ENCODE peak calls at places on chromosomes 3 and 15, in four cellular contexts. T, E, C and V are unnamed samples.

GRCh38 chr15:58742424-58743160 is 6.9 kb downstream of the ADAM10 start:
- DNase-seq in T (no peak), E (no peak), C (no peak), V (no peak)

GRCh38 chr15:90893175-90894090 is 9.1 kb downstream of the FES start:
- DNase-seq in T (no peak), E (no peak), C (no peak), V (no peak)

GRCh38 chr3:112688819-112689218 is 47.9 kb upstream of the CCDC80 start:
- DNase-seq in T (no peak), E (no peak), C (no peak), V (no peak)

GRCh38 chr3:126482503-126483255 is 7.0 kb upstream of the ZXDC start:
- DNase-seq in T (no peak), E (no peak), C (no peak), V (no peak)

GRCh38 chr3:15601399-15602145 is at the start of the genes BTD and HACL1:
- DNase-seq in T (peak), E (peak), C (peak), V (peak)

GRCh38 chr3:4279706-4280105 is 23.5 kb upstream of the SETMAR start:
- DNase-seq in T (no peak), E (no peak), C (no peak), V (no peak)

GRCh38 chr15:77858677-77859490 is 218.6 kb downstream of the TBC1D2B start:
- DNase-seq in T (no peak), E (peak), C (no peak), V (no peak)

GRCh38 chr15:68982976-68983550 is 31.4 kb upstream of the NOX5 start:
- DNase-seq in T (no peak), E (no peak), C (no peak), V (no peak)

GRCh38 chr3:180678231-180678630 is 1.1 kb downstream of the CCDC39 start:
- DNase-seq in T (no peak), E (no peak), C (no peak), V (no peak)

DNA sequence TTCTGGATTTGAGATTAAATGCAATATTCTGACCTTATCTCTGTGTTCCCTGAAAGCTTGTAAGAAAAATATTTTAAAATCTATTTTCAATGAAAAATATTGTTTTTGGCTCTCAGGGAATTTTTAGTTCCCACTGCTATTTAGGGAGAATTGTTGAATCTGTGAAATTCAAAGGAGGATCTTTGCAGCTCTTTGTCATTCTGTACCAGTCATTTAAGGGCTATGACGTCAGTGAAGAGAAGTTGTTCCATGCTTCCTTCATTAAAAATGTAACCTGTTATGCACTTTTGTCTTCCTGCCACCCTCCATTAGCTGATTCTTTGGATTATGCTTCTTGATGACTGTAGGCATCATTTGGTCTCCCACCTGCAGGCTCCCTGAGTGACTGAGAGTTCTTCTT is 427.8 kb upstream of the C2CD4B start:
- DNase-seq in T (no peak), E (no peak), C (no peak), V (no peak)
- H3K4me3 ChIP-seq in T (no peak), E (no peak), C (no peak), V (no peak)

DNA sequence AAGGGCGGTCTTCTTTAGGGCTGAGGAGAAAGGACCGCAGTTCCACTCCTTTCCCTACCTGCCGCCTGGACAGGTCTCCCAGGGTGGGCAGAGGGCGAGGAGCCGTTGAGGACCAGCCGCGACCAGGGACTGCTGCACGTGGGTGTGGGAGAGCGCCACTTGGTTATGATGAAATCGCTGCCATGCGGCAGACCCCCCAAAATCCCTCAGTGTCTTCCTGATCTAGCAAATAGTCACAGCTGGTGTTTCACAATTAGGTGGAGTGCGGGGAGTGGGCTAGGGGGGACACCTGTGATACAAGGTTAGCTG is 1.5 kb downstream of the C3orf80 start:
- DNase-seq in T (no peak), E (no peak), C (no peak), V (no peak)
- H3K4me3 ChIP-seq in T (no peak), E (peak), C (no peak), V (peak)

GRCh38 chr3:187101184-187102072 is 37.9 kb downstream of the RPL39L start:
- DNase-seq in T (peak), E (peak), C (peak), V (peak)
- H3K4me3 ChIP-seq in T (no peak), E (peak), C (no peak), V (peak)

GRCh38 chr3:187737401-187738088 is 7.7 kb downstream of the BCL6 start:
- DNase-seq in T (no peak), E (peak), C (peak), V (peak)
- H3K4me3 ChIP-seq in T (peak), E (peak), C (peak), V (peak)

DNA sequence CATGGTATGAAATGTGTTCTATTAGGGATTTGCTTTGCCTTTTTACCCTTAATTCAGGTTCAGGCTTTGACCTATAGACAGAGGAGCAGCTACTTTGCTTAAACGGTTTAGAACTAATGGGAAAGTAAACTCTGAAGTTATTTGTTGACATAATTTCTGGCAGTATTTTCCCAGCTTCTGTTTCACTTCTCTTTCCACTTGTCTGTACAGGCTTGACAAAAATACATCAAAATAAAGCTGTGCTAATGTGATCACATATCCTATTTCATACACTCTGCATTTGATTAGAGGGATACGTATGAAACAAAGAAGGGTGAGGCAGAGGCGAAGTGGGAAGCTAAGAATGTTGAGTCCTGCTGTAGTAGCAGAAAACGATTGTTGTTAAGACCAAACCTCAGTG is 389.2 kb upstream of the RARB start:
- DNase-seq in T (no peak), E (no peak), C (no peak), V (no peak)
- H3K4me3 ChIP-seq in T (no peak), E (no peak), C (no peak), V (no peak)

GRCh38 chr3:150447084-150447483 is 39.0 kb downstream of the TSC22D2 start:
- DNase-seq in T (no peak), E (no peak), C (no peak), V (no peak)

GRCh38 chr3:150447631-150448465 is 39.8 kb downstream of the TSC22D2 start:
- DNase-seq in T (no peak), E (no peak), C (peak), V (no peak)

GRCh38 chr3:150449169-150449721 is 41.1 kb downstream of the TSC22D2 start:
- DNase-seq in T (no peak), E (no peak), C (no peak), V (no peak)

GRCh38 chr3:150443331-150443741 is 35.2 kb downstream of the TSC22D2 start:
- DNase-seq in T (no peak), E (no peak), C (no peak), V (no peak)

GRCh38 chr3:150446470-150446977 is 38.4 kb downstream of the TSC22D2 start:
- DNase-seq in T (no peak), E (no peak), C (no peak), V (no peak)
- H3K4me3 ChIP-seq in T (no peak), E (no peak), C (no peak), V (no peak)

GRCh38 chr3:167843886-167844285 is 108.4 kb downstream of the SERPINI1 start:
- DNase-seq in T (no peak), E (no peak), C (no peak), V (no peak)

GRCh38 chr3:167839460-167839859 is 103.9 kb downstream of the SERPINI1 start:
- DNase-seq in T (no peak), E (no peak), C (no peak), V (no peak)

GRCh38 chr3:167840247-167840646 is 104.7 kb downstream of the SERPINI1 start:
- DNase-seq in T (no peak), E (no peak), C (no peak), V (no peak)

GRCh38 chr3:167844528-167844927 is 109.0 kb downstream of the SERPINI1 start:
- DNase-seq in T (no peak), E (no peak), C (no peak), V (no peak)

GRCh38 chr3:167843483-167843882 is 108.0 kb downstream of the SERPINI1 start:
- DNase-seq in T (no peak), E (no peak), C (no peak), V (no peak)
- H3K4me3 ChIP-seq in T (no peak), E (no peak), C (no peak), V (no peak)

DNA sequence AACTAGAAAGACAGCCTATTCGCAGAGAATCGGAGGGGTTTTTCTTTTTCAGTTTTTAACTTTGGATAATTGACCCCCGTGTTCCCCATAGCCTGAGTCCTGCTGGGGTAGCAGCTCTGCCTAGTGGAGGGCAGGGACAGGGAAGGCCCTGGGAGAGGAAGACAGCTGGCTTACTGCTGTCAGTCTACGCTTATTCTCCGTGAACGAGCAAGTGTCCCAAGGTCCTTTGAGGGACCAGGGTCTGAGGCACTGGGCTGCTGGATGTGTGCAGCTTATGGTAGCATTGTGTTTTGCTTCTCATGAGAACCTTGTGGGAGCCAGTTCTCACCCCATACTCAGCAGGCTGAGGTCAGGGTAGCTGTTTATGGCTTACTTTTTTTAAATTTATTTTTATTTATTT is 3.0 kb downstream of the LIMD1 start:
- DNase-seq in T (no peak), E (no peak), C (no peak), V (no peak)
- H3K4me3 ChIP-seq in T (no peak), E (peak), C (no peak), V (peak)